ENCODE peak calls at places on chromosomes 2 and 18, in six cellular contexts. One of them, this sample, is unnamed. For H3K4me1, the result is how much of the 10 kb centered on the place peaks cover.

GRCh38 chr2:223989206-223989859 is 32.1 kb downstream of the MRPL44 start:
- DNase-seq in aorta: no peak
- DNase-seq in astrocyte: no peak
- DNase-seq in OCI-LY7: no peak
- DNase-seq in PC-3: peak
- DNase-seq in Peyer's patch: peak
- DNase-seq in this sample: no peak

GRCh38 chr18:72811047-72811446 is 56.7 kb downstream of the NETO1 start:
- DNase-seq in aorta: no peak
- DNase-seq in astrocyte: no peak
- DNase-seq in OCI-LY7: no peak
- DNase-seq in PC-3: no peak
- DNase-seq in Peyer's patch: no peak
- DNase-seq in this sample: no peak

GRCh38 chr2:189124175-189124574 is 55.4 kb downstream of the COL5A2 start:
- DNase-seq in aorta: no peak
- DNase-seq in astrocyte: peak
- DNase-seq in OCI-LY7: no peak
- DNase-seq in PC-3: peak
- DNase-seq in Peyer's patch: no peak
- DNase-seq in this sample: no peak

GRCh38 chr2:138059967-138060635 is 95.8 kb downstream of the HNMT start:
- DNase-seq in aorta: peak
- DNase-seq in astrocyte: peak
- DNase-seq in OCI-LY7: no peak
- DNase-seq in PC-3: peak
- DNase-seq in Peyer's patch: no peak
- DNase-seq in this sample: no peak

GRCh38 chr2:206443735-206444527 is 599 bp downstream of the ADAM23 start:
- DNase-seq in aorta: no peak
- DNase-seq in astrocyte: peak
- DNase-seq in OCI-LY7: peak
- DNase-seq in PC-3: peak
- DNase-seq in Peyer's patch: peak
- DNase-seq in this sample: no peak

GRCh38 chr2:139369423-139370409 is 589.5 kb upstream of the NXPH2 start:
- DNase-seq in aorta: no peak
- DNase-seq in astrocyte: no peak
- DNase-seq in OCI-LY7: no peak
- DNase-seq in PC-3: no peak
- DNase-seq in Peyer's patch: no peak
- DNase-seq in this sample: no peak

GRCh38 chr2:30708491-30709290 is 98.6 kb downstream of the CAPN13 start:
- DNase-seq in aorta: no peak
- DNase-seq in astrocyte: no peak
- DNase-seq in OCI-LY7: peak
- DNase-seq in PC-3: peak
- DNase-seq in Peyer's patch: no peak
- DNase-seq in this sample: peak

GRCh38 chr2:82837588-82838304 is 1621.3 kb downstream of the SUCLG1 start:
- DNase-seq in aorta: no peak
- DNase-seq in astrocyte: peak
- DNase-seq in OCI-LY7: no peak
- DNase-seq in PC-3: peak
- DNase-seq in Peyer's patch: no peak
- DNase-seq in this sample: no peak

GRCh38 chr2:222778400-222778799 is 82.4 kb upstream of the ACSL3 start:
- DNase-seq in aorta: no peak
- DNase-seq in astrocyte: no peak
- DNase-seq in OCI-LY7: no peak
- DNase-seq in PC-3: no peak
- DNase-seq in Peyer's patch: no peak
- DNase-seq in this sample: no peak

GRCh38 chr2:241368643-241369042 is 12.6 kb downstream of the FARP2 start:
- DNase-seq in aorta: no peak
- DNase-seq in astrocyte: no peak
- DNase-seq in OCI-LY7: no peak
- DNase-seq in PC-3: no peak
- DNase-seq in Peyer's patch: no peak
- DNase-seq in this sample: no peak

GRCh38 chr2:174341995-174342571 is 7.3 kb downstream of the SP9 start:
- DNase-seq in aorta: peak
- DNase-seq in astrocyte: no peak
- DNase-seq in OCI-LY7: no peak
- DNase-seq in PC-3: no peak
- DNase-seq in Peyer's patch: no peak
- DNase-seq in this sample: no peak

GRCh38 chr2:176149484-176150337 is 1.6 kb upstream of the HOXD4 start:
- DNase-seq in aorta: no peak
- DNase-seq in astrocyte: no peak
- DNase-seq in OCI-LY7: no peak
- DNase-seq in PC-3: no peak
- DNase-seq in Peyer's patch: no peak
- DNase-seq in this sample: no peak

GRCh38 chr18:63588869-63589268 is 1.7 kb downstream of the SERPINB13 start:
- DNase-seq in aorta: no peak
- DNase-seq in astrocyte: no peak
- DNase-seq in OCI-LY7: no peak
- DNase-seq in PC-3: peak
- DNase-seq in Peyer's patch: no peak
- DNase-seq in this sample: no peak

GRCh38 chr18:65934874-65935273 is 184.1 kb downstream of the CDH7 start:
- DNase-seq in aorta: no peak
- DNase-seq in astrocyte: no peak
- DNase-seq in OCI-LY7: no peak
- DNase-seq in PC-3: no peak
- DNase-seq in Peyer's patch: no peak
- DNase-seq in this sample: no peak

GRCh38 chr2:172178035-172178434 is 75.3 kb upstream of the DLX2 start:
- DNase-seq in aorta: no peak
- DNase-seq in astrocyte: peak
- DNase-seq in OCI-LY7: no peak
- DNase-seq in PC-3: peak
- DNase-seq in Peyer's patch: no peak
- DNase-seq in this sample: no peak

GRCh38 chr2:8573234-8573941 is 108.5 kb upstream of the ID2 start:
- DNase-seq in aorta: no peak
- DNase-seq in astrocyte: no peak
- DNase-seq in OCI-LY7: peak
- DNase-seq in PC-3: no peak
- DNase-seq in Peyer's patch: no peak
- DNase-seq in this sample: peak

GRCh38 chr2:146850746-146851145 is 994.1 kb upstream of the ACVR2A start:
- DNase-seq in aorta: no peak
- DNase-seq in astrocyte: peak
- DNase-seq in OCI-LY7: no peak
- DNase-seq in PC-3: no peak
- DNase-seq in Peyer's patch: no peak
- DNase-seq in this sample: no peak

GRCh38 chr2:64489081-64489761 is 34.9 kb upstream of the AFTPH start:
- DNase-seq in aorta: no peak
- DNase-seq in astrocyte: no peak
- DNase-seq in OCI-LY7: no peak
- DNase-seq in PC-3: no peak
- DNase-seq in Peyer's patch: no peak
- DNase-seq in this sample: no peak

GRCh38 chr2:48715042-48715899 is 40.3 kb downstream of the LHCGR start:
- DNase-seq in aorta: peak
- DNase-seq in astrocyte: peak
- DNase-seq in OCI-LY7: no peak
- DNase-seq in PC-3: no peak
- DNase-seq in Peyer's patch: peak
- DNase-seq in this sample: peak

GRCh38 chr2:28695245-28695647 is 56.4 kb upstream of the PPP1CB start:
- DNase-seq in aorta: no peak
- DNase-seq in astrocyte: no peak
- DNase-seq in OCI-LY7: no peak
- DNase-seq in PC-3: no peak
- DNase-seq in Peyer's patch: no peak
- DNase-seq in this sample: no peak

GRCh38 chr2:119377266-119377972 is 10.6 kb downstream of the DBI start:
- DNase-seq in aorta: no peak
- DNase-seq in astrocyte: no peak
- DNase-seq in OCI-LY7: no peak
- DNase-seq in PC-3: no peak
- DNase-seq in Peyer's patch: no peak
- DNase-seq in this sample: no peak

GRCh38 chr2:144078802-144079386 is 441.0 kb downstream of the ZEB2 start:
- DNase-seq in aorta: no peak
- DNase-seq in astrocyte: no peak
- DNase-seq in OCI-LY7: no peak
- DNase-seq in PC-3: no peak
- DNase-seq in Peyer's patch: no peak
- DNase-seq in this sample: no peak

GRCh38 chr2:11647834-11648600 is 22.0 kb downstream of the NTSR2 start:
- DNase-seq in aorta: no peak
- DNase-seq in astrocyte: peak
- DNase-seq in OCI-LY7: no peak
- DNase-seq in PC-3: no peak
- DNase-seq in Peyer's patch: no peak
- DNase-seq in this sample: no peak

GRCh38 chr18:39305756-39306155 is 1740.2 kb upstream of the CELF4 start:
- DNase-seq in aorta: no peak
- DNase-seq in astrocyte: no peak
- DNase-seq in OCI-LY7: no peak
- DNase-seq in PC-3: no peak
- DNase-seq in Peyer's patch: no peak
- DNase-seq in this sample: no peak

GRCh38 chr2:13056259-13056843 is 339.6 kb downstream of the TRIB2 start:
- DNase-seq in aorta: no peak
- DNase-seq in astrocyte: no peak
- DNase-seq in OCI-LY7: peak
- DNase-seq in PC-3: peak
- DNase-seq in Peyer's patch: no peak
- DNase-seq in this sample: no peak

GRCh38 chr2:88698027-88698413 is 6.5 kb downstream of the RPIA start:
- DNase-seq in aorta: no peak
- DNase-seq in astrocyte: no peak
- DNase-seq in OCI-LY7: no peak
- DNase-seq in PC-3: no peak
- DNase-seq in Peyer's patch: no peak
- DNase-seq in this sample: no peak

GRCh38 chr18:57923606-57924005 is 120.4 kb upstream of the NEDD4L start:
- DNase-seq in aorta: no peak
- DNase-seq in astrocyte: no peak
- DNase-seq in OCI-LY7: no peak
- DNase-seq in PC-3: no peak
- DNase-seq in Peyer's patch: no peak
- DNase-seq in this sample: no peak

GRCh38 chr2:181948227-181948626 is 37.4 kb upstream of the PPP1R1C start:
- DNase-seq in aorta: no peak
- DNase-seq in astrocyte: no peak
- DNase-seq in OCI-LY7: no peak
- DNase-seq in PC-3: peak
- DNase-seq in Peyer's patch: no peak
- DNase-seq in this sample: no peak

GRCh38 chr2:219308142-219309093 is 783 bp downstream of the PTPRN start:
- DNase-seq in aorta: no peak
- DNase-seq in astrocyte: peak
- DNase-seq in OCI-LY7: peak
- DNase-seq in PC-3: peak
- DNase-seq in Peyer's patch: no peak
- DNase-seq in this sample: peak

GRCh38 chr18:50832754-50833153 is 12.9 kb upstream of the MRO start:
- DNase-seq in aorta: no peak
- DNase-seq in astrocyte: no peak
- DNase-seq in OCI-LY7: peak
- DNase-seq in PC-3: no peak
- DNase-seq in Peyer's patch: no peak
- DNase-seq in this sample: no peak

GRCh38 chr2:230220347-230220969 is 674 bp upstream of the SP110 start:
- DNase-seq in aorta: no peak
- DNase-seq in astrocyte: no peak
- DNase-seq in OCI-LY7: no peak
- DNase-seq in PC-3: no peak
- DNase-seq in Peyer's patch: no peak
- DNase-seq in this sample: no peak
- H3K4me1 ChIP-seq in aorta: under half
- H3K4me1 ChIP-seq in astrocyte: under half
- H3K4me1 ChIP-seq in OCI-LY7: half or more
- H3K4me1 ChIP-seq in PC-3: under half
- H3K4me1 ChIP-seq in Peyer's patch: under half
- H3K4me1 ChIP-seq in this sample: under half

GRCh38 chr2:134200024-134200423 is 53.8 kb upstream of the MGAT5 start:
- DNase-seq in aorta: no peak
- DNase-seq in astrocyte: no peak
- DNase-seq in OCI-LY7: no peak
- DNase-seq in PC-3: no peak
- DNase-seq in Peyer's patch: no peak
- DNase-seq in this sample: no peak
- H3K4me1 ChIP-seq in aorta: under half
- H3K4me1 ChIP-seq in astrocyte: under half
- H3K4me1 ChIP-seq in OCI-LY7: under half
- H3K4me1 ChIP-seq in PC-3: under half
- H3K4me1 ChIP-seq in Peyer's patch: under half
- H3K4me1 ChIP-seq in this sample: under half

DNA sequence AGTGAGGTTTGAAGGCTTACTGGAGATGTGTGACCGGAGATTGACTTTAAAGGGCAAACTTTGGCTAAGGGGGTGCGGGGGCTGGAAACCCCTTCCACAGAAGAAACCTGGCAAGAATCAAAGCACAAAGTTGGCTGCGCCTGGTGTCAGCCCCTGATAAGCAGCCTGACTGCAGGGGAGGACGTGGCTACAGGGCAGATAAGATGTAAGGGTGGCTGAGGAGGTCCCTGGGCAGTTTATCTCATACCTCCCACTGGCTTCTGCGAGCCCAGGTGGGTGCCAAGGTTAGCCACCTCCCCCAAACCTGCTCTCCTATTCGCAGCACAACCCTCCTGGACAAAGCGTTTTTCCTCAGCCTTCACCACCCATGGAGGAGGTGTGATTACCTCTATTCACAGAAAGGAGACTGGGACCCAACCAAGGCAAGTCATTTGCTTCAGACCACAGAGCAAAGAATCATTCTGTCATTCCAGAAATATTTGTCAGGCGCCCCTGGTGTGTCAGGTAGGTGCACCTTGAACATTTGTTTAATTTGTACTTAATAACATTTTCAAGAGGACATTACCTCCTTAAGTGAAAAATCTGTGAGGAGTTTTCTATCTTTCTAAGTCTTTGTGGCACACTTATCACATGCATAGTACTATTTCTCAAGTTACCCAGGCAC is 73.1 kb upstream of the IL1R1 start:
- DNase-seq in aorta: no peak
- DNase-seq in astrocyte: no peak
- DNase-seq in OCI-LY7: no peak
- DNase-seq in PC-3: no peak
- DNase-seq in Peyer's patch: no peak
- DNase-seq in this sample: no peak
- H3K4me1 ChIP-seq in aorta: under half
- H3K4me1 ChIP-seq in astrocyte: under half
- H3K4me1 ChIP-seq in OCI-LY7: under half
- H3K4me1 ChIP-seq in PC-3: under half
- H3K4me1 ChIP-seq in Peyer's patch: under half
- H3K4me1 ChIP-seq in this sample: under half

DNA sequence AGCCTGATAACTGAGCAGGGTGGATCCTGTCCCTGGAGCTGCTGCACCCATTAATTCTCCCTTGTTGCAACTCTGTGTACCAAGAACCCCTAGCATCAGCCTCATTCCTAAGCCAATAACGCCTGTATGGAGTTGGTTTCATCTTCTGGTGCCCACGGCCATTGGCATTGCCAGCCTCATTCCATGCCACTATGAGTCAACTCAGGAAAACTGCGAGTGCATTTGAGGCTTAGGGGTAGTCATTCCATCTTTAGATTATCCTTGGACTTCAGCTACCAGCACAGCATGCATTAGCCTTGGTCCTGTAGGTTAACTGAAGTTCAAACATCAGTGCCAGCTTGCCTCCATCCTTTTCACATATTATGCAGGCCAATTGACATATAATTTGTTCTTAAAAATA is 1.4 kb upstream of the TRIM54 start:
- DNase-seq in aorta: no peak
- DNase-seq in astrocyte: no peak
- DNase-seq in OCI-LY7: no peak
- DNase-seq in PC-3: no peak
- DNase-seq in Peyer's patch: no peak
- DNase-seq in this sample: no peak
- H3K4me1 ChIP-seq in aorta: under half
- H3K4me1 ChIP-seq in astrocyte: under half
- H3K4me1 ChIP-seq in OCI-LY7: under half
- H3K4me1 ChIP-seq in PC-3: under half
- H3K4me1 ChIP-seq in Peyer's patch: under half
- H3K4me1 ChIP-seq in this sample: under half